ENCODE peak calls at places on chromosomes 11 and 22, in ten cellular contexts. J is NCI-H187; H is ACHN; G is LoVo; M is left ventricle myocardium superior; X is fibroblast of lung; V is A172; K is Calu3; W is CD4-positive, alpha-beta T cell; Q is cerebellar nuclear complex. N is an unnamed sample.

GRCh38 chr11:73388241-73389133 is 12.3 kb downstream of the RELT start:
- DNase-seq in J (no peak), H (no peak), G (no peak), M (peak; percentile 82), X (no peak), V (peak; percentile 49), K (no peak), W (no peak), Q (no peak), N (no peak)

GRCh38 chr22:47630741-47631534 is 868.5 kb downstream of the TBC1D22A start:
- DNase-seq in J (no peak), H (no peak), G (no peak), M (no peak), X (no peak), V (no peak), K (no peak), W (no peak), Q (no peak), N (no peak)

GRCh38 chr22:28505416-28506156 is 174.1 kb downstream of the TTC28 start:
- DNase-seq in J (no peak), H (peak; percentile 69), G (no peak), M (no peak), X (no peak), V (no peak), K (no peak), W (no peak), Q (no peak), N (no peak)

GRCh38 chr22:45105281-45105700 is 58.4 kb upstream of the NUP50 start:
- DNase-seq in J (no peak), H (no peak), G (peak; percentile 87), M (no peak), X (no peak), V (peak; percentile 46), K (peak; percentile 70), W (no peak), Q (no peak), N (peak; percentile 99)

GRCh38 chr11:12167098-12167999 is 57.0 kb downstream of the MICAL2 start:
- DNase-seq in J (peak; percentile 17), H (peak; percentile 83), G (peak; percentile 98), M (no peak), X (peak; percentile 80), V (peak; percentile 99), K (peak; percentile 71), W (no peak), Q (no peak), N (no peak)

GRCh38 chr11:5591613-5592012 is 4.8 kb upstream of the TRIM6 start:
- DNase-seq in J (no peak), H (peak; percentile 8), G (no peak), M (no peak), X (no peak), V (no peak), K (no peak), W (no peak), Q (no peak), N (no peak)

GRCh38 chr22:31230155-31230870 is 18.2 kb downstream of the LIMK2 start:
- DNase-seq in J (no peak), H (no peak), G (no peak), M (no peak), X (peak; percentile 24), V (no peak), K (no peak), W (no peak), Q (no peak), N (no peak)

GRCh38 chr11:75635009-75635909 is 33.6 kb downstream of the MAP6 start:
- DNase-seq in J (no peak), H (no peak), G (no peak), M (peak; percentile 48), X (peak; percentile 72), V (no peak), K (no peak), W (no peak), Q (no peak), N (no peak)

GRCh38 chr11:130159657-130160459 is at the start of gene ST14:
- DNase-seq in J (peak; percentile 26), H (no peak), G (peak; percentile 81), M (peak; percentile 45), X (no peak), V (no peak), K (peak; percentile 81), W (no peak), Q (no peak), N (no peak)

GRCh38 chr22:41539146-41540005 is 4.9 kb downstream of the POLR3H start:
- DNase-seq in J (no peak), H (no peak), G (no peak), M (no peak), X (no peak), V (no peak), K (no peak), W (no peak), Q (no peak), N (no peak)

GRCh38 chr22:24736526-24737050 is 37.9 kb downstream of the PIWIL3 start:
- DNase-seq in J (no peak), H (no peak), G (no peak), M (no peak), X (no peak), V (no peak), K (no peak), W (no peak), Q (no peak), N (no peak)